ENCODE peak calls at places on chromosomes 12 and 14, in six cellular contexts. D is COR-L47; O is neural progenitor cell; W is GM19239; L is CD8-positive, alpha-beta T cell; N is anterior cingulate cortex. J is an unnamed sample.

GRCh38 chr12:6451348-6452244 is at the start of gene TAPBPL:
- DNase-seq in D (peak), O (peak), W (peak), L (peak), N (peak), J (no peak)

GRCh38 chr14:35940291-35940690 is 114.2 kb downstream of the BRMS1L start:
- DNase-seq in D (peak), O (no peak), W (peak), L (no peak), N (no peak), J (no peak)

GRCh38 chr12:59940676-59941342 is 345.0 kb downstream of the SLC16A7 start:
- DNase-seq in D (no peak), O (no peak), W (no peak), L (no peak), N (no peak), J (no peak)

GRCh38 chr12:49664167-49664566 is 40.8 kb downstream of the PRPF40B start:
- DNase-seq in D (no peak), O (no peak), W (no peak), L (no peak), N (no peak), J (no peak)

GRCh38 chr12:3199551-3200031 is 122.4 kb downstream of the TSPAN9 start:
- DNase-seq in D (no peak), O (peak), W (no peak), L (no peak), N (peak), J (peak)

GRCh38 chr12:39912211-39912980 is 193.5 kb downstream of the SLC2A13 start:
- DNase-seq in D (peak), O (no peak), W (no peak), L (no peak), N (no peak), J (no peak)

GRCh38 chr12:46494424-46494823 is 121.9 kb upstream of the SLC38A2 start:
- DNase-seq in D (no peak), O (no peak), W (no peak), L (no peak), N (no peak), J (peak)

GRCh38 chr14:80850197-80850814 is 91.2 kb downstream of the CEP128 start:
- DNase-seq in D (no peak), O (peak), W (no peak), L (no peak), N (no peak), J (peak)

GRCh38 chr12:57732270-57732669 is 6.3 kb downstream of the AGAP2 start:
- DNase-seq in D (no peak), O (no peak), W (no peak), L (no peak), N (no peak), J (no peak)

GRCh38 chr14:33201116-33201515 is 262.4 kb downstream of the NPAS3 start:
- DNase-seq in D (no peak), O (no peak), W (no peak), L (no peak), N (no peak), J (no peak)

GRCh38 chr12:119227292-119227691 is 48.6 kb downstream of the HSPB8 start:
- DNase-seq in D (no peak), O (no peak), W (no peak), L (no peak), N (no peak), J (no peak)

GRCh38 chr12:127903146-127903545 is 363.8 kb upstream of the TMEM132C start:
- DNase-seq in D (no peak), O (no peak), W (no peak), L (no peak), N (no peak), J (no peak)

GRCh38 chr12:102946042-102946441 is 11.4 kb upstream of the ASCL1 start:
- DNase-seq in D (no peak), O (no peak), W (no peak), L (no peak), N (no peak), J (no peak)

GRCh38 chr14:98835051-98835824 is 436.8 kb downstream of the BCL11B start:
- DNase-seq in D (no peak), O (no peak), W (no peak), L (no peak), N (no peak), J (no peak)

GRCh38 chr14:88695873-88696272 is 96.9 kb downstream of the EML5 start:
- DNase-seq in D (no peak), O (no peak), W (no peak), L (no peak), N (no peak), J (no peak)

GRCh38 chr14:94290197-94290596 is 2.9 kb downstream of the SERPINA10 start:
- DNase-seq in D (no peak), O (no peak), W (no peak), L (no peak), N (no peak), J (no peak)

GRCh38 chr12:26813812-26814211 is 19.2 kb downstream of the ITPR2 start:
- DNase-seq in D (no peak), O (no peak), W (no peak), L (no peak), N (no peak), J (no peak)

GRCh38 chr14:23319746-23320583 is 1.3 kb upstream of the PABPN1 start:
- DNase-seq in D (no peak), O (no peak), W (no peak), L (no peak), N (no peak), J (no peak)

GRCh38 chr12:26810330-26810729 is 22.7 kb downstream of the ITPR2 start:
- DNase-seq in D (no peak), O (peak), W (no peak), L (no peak), N (peak), J (no peak)

GRCh38 chr12:53451661-53452158 is at the start of gene PCBP2:
- DNase-seq in D (peak), O (peak), W (peak), L (peak), N (peak), J (peak)

GRCh38 chr12:9635014-9635413 is 27.3 kb upstream of the KLRB1 start:
- DNase-seq in D (no peak), O (no peak), W (no peak), L (no peak), N (no peak), J (no peak)

GRCh38 chr14:65927871-65928270 is 515.3 kb downstream of the FUT8 start:
- DNase-seq in D (peak), O (peak), W (no peak), L (peak), N (no peak), J (no peak)